ENCODE peak calls at places on chromosome 2, in nine cellular contexts. Q, J, C, W, G, V, T, Z and I are unnamed samples. For H3K4me1, the result is how much of the 10 kb centered on the place peaks cover.

GRCh38 chr2:7043689-7044088 is 126.5 kb downstream of the RNF144A start:
- DNase-seq in Q (no peak), J (no peak), C (no peak), W (no peak), G (no peak), V (no peak), T (no peak), Z (no peak), I (no peak)

GRCh38 chr2:239348563-239349447 is 52.0 kb downstream of the HDAC4 start:
- DNase-seq in Q (no peak), J (no peak), C (no peak), W (no peak), G (no peak), V (no peak), T (peak), Z (no peak), I (peak)

GRCh38 chr2:19569300-19569791 is 210.9 kb upstream of the OSR1 start:
- DNase-seq in Q (no peak), J (no peak), C (no peak), W (no peak), G (peak), V (peak), T (no peak), Z (no peak), I (no peak)

GRCh38 chr2:152847067-152847466 is 128.6 kb downstream of the ARL6IP6 start:
- DNase-seq in Q (no peak), J (no peak), C (no peak), W (no peak), G (peak), V (no peak), T (peak), Z (no peak), I (no peak)

GRCh38 chr2:156400704-156401678 is 35.2 kb upstream of the GPD2 start:
- DNase-seq in Q (peak), J (peak), C (peak), W (peak), G (peak), V (peak), T (peak), Z (peak), I (peak)

GRCh38 chr2:1483551-1483950 is 70.3 kb downstream of the TPO start:
- DNase-seq in Q (no peak), J (peak), C (no peak), W (peak), G (no peak), V (no peak), T (no peak), Z (no peak), I (no peak)

GRCh38 chr2:121128741-121129659 is 156.0 kb downstream of the TFCP2L1 start:
- DNase-seq in Q (peak), J (no peak), C (peak), W (peak), G (no peak), V (peak), T (no peak), Z (peak), I (no peak)

GRCh38 chr2:120559401-120559800 is 176.3 kb upstream of the GLI2 start:
- DNase-seq in Q (no peak), J (no peak), C (no peak), W (no peak), G (peak), V (no peak), T (no peak), Z (no peak), I (no peak)

GRCh38 chr2:182078988-182079602 is 93.4 kb downstream of the PPP1R1C start:
- DNase-seq in Q (no peak), J (no peak), C (no peak), W (no peak), G (no peak), V (no peak), T (no peak), Z (no peak), I (no peak)

GRCh38 chr2:235265348-235265965 is 228.4 kb upstream of the AGAP1 start:
- DNase-seq in Q (no peak), J (no peak), C (no peak), W (no peak), G (no peak), V (no peak), T (no peak), Z (no peak), I (no peak)

GRCh38 chr2:234478121-234478858 is 18.6 kb downstream of the ARL4C start:
- DNase-seq in Q (no peak), J (no peak), C (no peak), W (no peak), G (peak), V (no peak), T (no peak), Z (no peak), I (no peak)

GRCh38 chr2:96815326-96816126 is 542 bp upstream of the CNNM3 start:
- DNase-seq in Q (peak), J (peak), C (no peak), W (no peak), G (peak), V (no peak), T (no peak), Z (peak), I (no peak)

GRCh38 chr2:25894135-25894830 is 16.0 kb upstream of the ASXL2 start:
- DNase-seq in Q (peak), J (no peak), C (no peak), W (peak), G (peak), V (no peak), T (no peak), Z (peak), I (peak)

GRCh38 chr2:205056066-205056678 is 510.9 kb downstream of the PARD3B start:
- DNase-seq in Q (no peak), J (no peak), C (no peak), W (no peak), G (peak), V (no peak), T (no peak), Z (no peak), I (no peak)

GRCh38 chr2:112803691-112804521 is 19.6 kb upstream of the IL1A start:
- DNase-seq in Q (no peak), J (no peak), C (no peak), W (no peak), G (peak), V (no peak), T (no peak), Z (no peak), I (no peak)

GRCh38 chr2:212730994-212731393 is 192.4 kb upstream of the ERBB4 start:
- DNase-seq in Q (no peak), J (no peak), C (no peak), W (no peak), G (no peak), V (no peak), T (no peak), Z (no peak), I (no peak)

GRCh38 chr2:233414273-233414654 is 60.0 kb downstream of the DGKD start:
- DNase-seq in Q (no peak), J (no peak), C (no peak), W (no peak), G (peak), V (no peak), T (no peak), Z (no peak), I (no peak)

GRCh38 chr2:100292022-100292580 is 30.2 kb downstream of the LONRF2 start:
- DNase-seq in Q (peak), J (no peak), C (peak), W (peak), G (peak), V (no peak), T (peak), Z (no peak), I (peak)

GRCh38 chr2:144660518-144661316 is 140.8 kb upstream of the ZEB2 start:
- DNase-seq in Q (no peak), J (no peak), C (no peak), W (no peak), G (peak), V (no peak), T (no peak), Z (no peak), I (no peak)

GRCh38 chr2:28325567-28326468 is 66.8 kb upstream of the FOSL2 start:
- DNase-seq in Q (no peak), J (no peak), C (no peak), W (no peak), G (no peak), V (no peak), T (no peak), Z (peak), I (peak)

GRCh38 chr2:56100791-56101312 is 82.9 kb upstream of the CCDC85A start:
- DNase-seq in Q (no peak), J (no peak), C (no peak), W (no peak), G (no peak), V (no peak), T (no peak), Z (no peak), I (no peak)

GRCh38 chr2:112958428-112959108 is 19.2 kb upstream of the IL36G start:
- DNase-seq in Q (peak), J (no peak), C (no peak), W (no peak), G (peak), V (peak), T (no peak), Z (no peak), I (no peak)

GRCh38 chr2:74845991-74846390 is 12.1 kb downstream of the HK2 start:
- DNase-seq in Q (no peak), J (no peak), C (no peak), W (no peak), G (peak), V (no peak), T (no peak), Z (no peak), I (no peak)
- H3K4me1 ChIP-seq in Q (under half), J (under half), C (half or more), W (half or more), G (half or more), V (under half), T (under half), Z (under half), I (under half)

DNA sequence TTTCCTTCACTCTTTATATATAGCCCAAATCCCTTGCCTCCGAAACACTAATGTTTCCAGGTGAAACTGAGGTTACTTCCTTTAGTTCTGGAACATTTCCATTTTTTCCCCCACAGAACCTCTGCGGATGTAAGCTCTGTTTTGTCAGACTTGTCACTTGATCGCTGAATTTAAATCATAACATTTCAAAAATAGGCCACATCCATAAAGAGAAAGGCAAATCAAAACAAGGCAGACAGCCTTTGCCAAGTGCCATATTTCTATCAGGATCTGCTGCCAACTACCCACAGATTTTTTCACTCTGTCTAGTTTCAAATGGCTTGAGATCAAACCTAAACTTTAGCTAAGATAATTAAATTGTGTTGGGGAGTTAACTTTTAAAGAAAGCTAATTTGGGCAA is 115.0 kb downstream of the ANKRD44 start:
- DNase-seq in Q (no peak), J (no peak), C (no peak), W (no peak), G (no peak), V (no peak), T (no peak), Z (no peak), I (no peak)
- H3K4me1 ChIP-seq in Q (under half), J (half or more), C (half or more), W (half or more), G (under half), V (under half), T (under half), Z (under half), I (half or more)

GRCh38 chr2:134715932-134716643 is 2.7 kb downstream of the TMEM163 start:
- DNase-seq in Q (no peak), J (no peak), C (no peak), W (no peak), G (no peak), V (no peak), T (no peak), Z (no peak), I (no peak)
- H3K4me1 ChIP-seq in Q (under half), J (under half), C (under half), W (under half), G (under half), V (under half), T (under half), Z (under half), I (under half)

DNA sequence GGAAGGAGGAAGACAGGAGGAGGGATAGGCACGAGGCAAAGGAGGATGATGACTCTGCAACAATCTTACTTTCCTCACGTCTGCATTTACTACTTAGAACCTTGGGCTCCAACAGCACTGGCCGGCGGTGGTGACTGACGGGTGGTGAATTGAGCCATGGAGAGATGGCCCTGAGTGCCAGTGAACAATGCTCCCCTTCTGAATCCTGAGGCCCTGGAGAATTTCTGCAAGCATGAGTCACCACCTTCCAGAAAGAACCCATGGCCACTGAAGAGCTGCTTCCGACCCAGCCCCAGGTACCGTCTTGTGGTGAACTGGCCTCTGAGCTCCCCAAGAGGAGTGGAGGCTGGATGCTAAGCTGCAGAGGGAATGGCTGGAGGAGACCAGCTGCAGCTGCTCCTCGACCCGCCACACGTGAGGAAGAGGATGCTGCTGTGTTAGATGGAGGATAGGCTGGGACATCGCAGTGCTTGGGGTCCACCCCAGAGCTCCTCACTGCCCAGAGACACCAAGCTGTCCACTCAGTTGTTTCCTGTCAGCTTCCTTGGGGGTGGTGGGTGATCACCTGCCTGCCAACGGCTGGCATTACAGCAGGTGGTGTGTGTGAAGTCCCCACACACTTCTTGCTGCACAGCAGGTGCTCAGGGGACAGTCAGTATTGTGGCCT is 186.5 kb upstream of the ID2 start:
- DNase-seq in Q (no peak), J (peak), C (no peak), W (no peak), G (no peak), V (no peak), T (no peak), Z (no peak), I (peak)
- H3K4me1 ChIP-seq in Q (half or more), J (under half), C (under half), W (under half), G (under half), V (under half), T (under half), Z (under half), I (under half)

GRCh38 chr2:21002814-21003192 is 41.1 kb downstream of the APOB start:
- DNase-seq in Q (no peak), J (no peak), C (no peak), W (no peak), G (no peak), V (no peak), T (no peak), Z (no peak), I (no peak)
- H3K4me1 ChIP-seq in Q (under half), J (under half), C (under half), W (under half), G (under half), V (under half), T (under half), Z (under half), I (under half)

DNA sequence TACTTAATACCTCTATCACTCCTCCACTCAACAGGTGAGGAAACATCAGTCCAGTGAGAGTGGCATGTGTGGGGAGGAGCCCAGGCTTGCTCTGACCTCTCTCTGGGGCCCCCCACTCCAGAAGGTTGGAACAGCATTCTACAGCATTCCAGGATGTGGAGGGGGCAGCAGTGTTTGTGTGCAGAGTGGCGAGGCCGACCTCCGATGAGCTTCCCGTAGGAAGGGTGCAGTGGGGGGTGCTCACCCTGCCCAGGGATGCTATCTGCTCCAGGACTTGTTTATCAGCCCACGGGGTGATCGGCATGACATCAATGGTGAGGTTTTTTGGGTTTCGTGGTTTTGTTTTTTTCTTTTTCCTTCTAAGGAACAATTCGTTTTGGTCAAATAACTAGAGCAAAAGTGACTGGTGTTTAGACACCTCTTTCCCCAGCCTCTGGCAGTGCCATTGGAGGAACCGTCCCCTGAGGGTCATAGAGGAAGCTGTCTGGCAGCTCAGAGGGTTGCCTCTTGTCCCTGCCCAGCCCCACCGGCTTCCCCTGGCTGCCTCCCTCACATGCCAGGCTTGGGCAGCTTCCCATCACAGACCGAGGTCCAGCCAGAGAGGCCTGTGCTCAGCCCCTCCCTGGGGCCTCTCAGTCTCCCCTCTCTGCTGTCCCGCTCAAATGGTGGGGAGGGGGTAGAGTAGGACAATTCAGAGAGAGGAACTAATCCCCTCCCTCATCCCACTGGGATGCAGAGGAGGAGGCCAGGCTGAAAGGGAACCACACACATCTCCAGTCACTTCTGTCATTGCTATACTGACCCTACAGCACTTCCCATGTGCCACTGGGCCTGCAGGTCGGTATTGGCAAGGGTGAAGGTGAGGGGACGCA is 96.5 kb downstream of the ZFP36L2 start:
- DNase-seq in Q (no peak), J (peak), C (peak), W (peak), G (peak), V (no peak), T (no peak), Z (peak), I (peak)
- H3K4me1 ChIP-seq in Q (under half), J (half or more), C (half or more), W (half or more), G (under half), V (under half), T (under half), Z (under half), I (under half)